ENCODE peak calls at places on chromosomes 1 and 21, in five cellular contexts. P, I, F, G and Y are unnamed samples.

GRCh38 chr1:107139833-107140702 is 771 bp upstream of the NTNG1 start:
- DNase-seq in P (no peak), I (no peak), F (peak; percentile 43), G (peak; percentile 62), Y (no peak)

GRCh38 chr1:160669276-160669675 is 22.4 kb upstream of the SLAMF1 start:
- DNase-seq in P (no peak), I (no peak), F (no peak), G (no peak), Y (no peak)

GRCh38 chr21:23881783-23882182 is 1725.5 kb downstream of the MRPL39 start:
- DNase-seq in P (no peak), I (no peak), F (no peak), G (no peak), Y (no peak)

GRCh38 chr1:73674945-73675561 is 522.9 kb downstream of the LRRIQ3 start:
- DNase-seq in P (no peak), I (peak; percentile 23), F (no peak), G (no peak), Y (no peak)

GRCh38 chr1:209104646-209105045 is 478.9 kb upstream of the CAMK1G start:
- DNase-seq in P (no peak), I (no peak), F (no peak), G (no peak), Y (no peak)

GRCh38 chr1:180614746-180615145 is 17.1 kb upstream of the XPR1 start:
- DNase-seq in P (no peak), I (no peak), F (no peak), G (no peak), Y (no peak)

GRCh38 chr1:186244825-186245224 is 130.2 kb downstream of the TPR start:
- DNase-seq in P (no peak), I (no peak), F (peak; percentile 26), G (no peak), Y (no peak)

GRCh38 chr1:113040041-113040440 is 33.0 kb upstream of the LRIG2 start:
- DNase-seq in P (no peak), I (no peak), F (no peak), G (no peak), Y (no peak)

GRCh38 chr1:117815926-117816325 is 113.5 kb downstream of the GDAP2 start:
- DNase-seq in P (no peak), I (no peak), F (no peak), G (no peak), Y (no peak)

GRCh38 chr1:222618880-222619321 is 1.0 kb downstream of the MIA3 start:
- DNase-seq in P (no peak), I (peak; percentile 28), F (peak; percentile 31), G (peak; percentile 27), Y (no peak)

GRCh38 chr1:107883562-107883961 is 81.4 kb downstream of the VAV3 start:
- DNase-seq in P (no peak), I (no peak), F (no peak), G (no peak), Y (no peak)

GRCh38 chr1:165063181-165063955 is 293.1 kb downstream of the LMX1A start:
- DNase-seq in P (no peak), I (no peak), F (no peak), G (no peak), Y (no peak)

GRCh38 chr1:107493111-107493716 is 352.4 kb downstream of the NTNG1 start:
- DNase-seq in P (no peak), I (no peak), F (no peak), G (no peak), Y (no peak)

GRCh38 chr1:245132771-245133170 is 22.0 kb upstream of the KIF26B start:
- DNase-seq in P (no peak), I (no peak), F (no peak), G (no peak), Y (no peak)

GRCh38 chr1:87334351-87335174 is 5.9 kb downstream of the LMO4 start:
- DNase-seq in P (no peak), I (no peak), F (no peak), G (no peak), Y (no peak)

GRCh38 chr1:151370211-151370911 is 2.1 kb downstream of the SELENBP1 start:
- DNase-seq in P (no peak), I (no peak), F (no peak), G (no peak), Y (no peak)

GRCh38 chr1:226309398-226310122 is 596 bp upstream of the LIN9 start:
- DNase-seq in P (peak; percentile 7), I (peak; percentile 36), F (peak; percentile 67), G (peak; percentile 53), Y (no peak)

GRCh38 chr21:23968008-23968407 is 1639.3 kb downstream of the MRPL39 start:
- DNase-seq in P (no peak), I (peak; percentile 72), F (no peak), G (no peak), Y (no peak)

GRCh38 chr1:53325326-53326087 is 2.4 kb downstream of the LRP8 start:
- DNase-seq in P (no peak), I (no peak), F (peak; percentile 15), G (no peak), Y (no peak)

GRCh38 chr1:13809461-13810159 is 109.6 kb downstream of the PRDM2 start:
- DNase-seq in P (no peak), I (no peak), F (peak; percentile 55), G (no peak), Y (no peak)

GRCh38 chr1:115118596-115118995 is 29.3 kb upstream of the TSPAN2 start:
- DNase-seq in P (no peak), I (no peak), F (no peak), G (no peak), Y (no peak)

GRCh38 chr1:87399701-87400100 is 71.0 kb downstream of the LMO4 start:
- DNase-seq in P (no peak), I (no peak), F (no peak), G (no peak), Y (no peak)

GRCh38 chr1:48526045-48526714 is 54.2 kb upstream of the SPATA6 start:
- DNase-seq in P (no peak), I (peak; percentile 92), F (no peak), G (peak; percentile 62), Y (no peak)

GRCh38 chr1:6222644-6223043 is 13.1 kb downstream of the ICMT start:
- DNase-seq in P (no peak), I (no peak), F (no peak), G (no peak), Y (no peak)

GRCh38 chr1:66182551-66183178 is 351.3 kb upstream of the SGIP1 start:
- DNase-seq in P (no peak), I (peak; percentile 58), F (peak; percentile 62), G (peak; percentile 73), Y (no peak)

GRCh38 chr1:204041803-204042505 is 31.0 kb upstream of the SOX13 start:
- DNase-seq in P (no peak), I (no peak), F (no peak), G (no peak), Y (no peak)

GRCh38 chr1:156097499-156098178 is 15.4 kb upstream of the MEX3A start:
- DNase-seq in P (no peak), I (no peak), F (peak; percentile 66), G (no peak), Y (no peak)

GRCh38 chr1:66258404-66259105 is 275.4 kb upstream of the SGIP1 start:
- DNase-seq in P (no peak), I (no peak), F (no peak), G (no peak), Y (no peak)

GRCh38 chr1:227316941-227317540 is 1.3 kb downstream of the CDC42BPA start:
- DNase-seq in P (no peak), I (no peak), F (no peak), G (no peak), Y (no peak)

GRCh38 chr1:209704584-209704983 is at the start of gene HSD11B1:
- DNase-seq in P (no peak), I (no peak), F (no peak), G (no peak), Y (peak; percentile 44)

GRCh38 chr21:29181799-29182470 is 51.5 kb downstream of the MAP3K7CL start:
- DNase-seq in P (no peak), I (no peak), F (peak; percentile 17), G (no peak), Y (no peak)

GRCh38 chr1:109850827-109851226 is 59.8 kb upstream of the CSF1 start:
- DNase-seq in P (no peak), I (no peak), F (no peak), G (no peak), Y (no peak)